ENCODE peak calls at places on chromosomes 3 and 15, in five cellular contexts. H, F, D, C and Q are unnamed samples.

GRCh38 chr3:162780313-162780712 is 1283.7 kb downstream of the OTOL1 start:
- DNase-seq in H (no peak), F (no peak), D (no peak), C (no peak), Q (no peak)

GRCh38 chr3:71244153-71245051 is 339.1 kb downstream of the FOXP1 start:
- DNase-seq in H (peak; percentile 76), F (no peak), D (no peak), C (no peak), Q (no peak)

GRCh38 chr15:85381850-85382751 is 1.7 kb downstream of the AKAP13 start:
- DNase-seq in H (peak; percentile 39), F (no peak), D (no peak), C (no peak), Q (peak; percentile 16)

GRCh38 chr3:197518794-197519451 is 36.8 kb downstream of the BDH1 start:
- DNase-seq in H (no peak), F (no peak), D (peak; percentile 26), C (no peak), Q (no peak)

GRCh38 chr15:83398591-83398990 is 48.5 kb upstream of the SH3GL3 start:
- DNase-seq in H (peak; percentile 57), F (peak; percentile 35), D (no peak), C (no peak), Q (peak; percentile 52)

GRCh38 chr3:188624384-188624783 is 470.4 kb downstream of the LPP start:
- DNase-seq in H (peak; percentile 49), F (peak; percentile 75), D (no peak), C (no peak), Q (peak; percentile 57)

GRCh38 chr3:115658337-115659181 is 35.2 kb downstream of the GAP43 start:
- DNase-seq in H (peak; percentile 85), F (peak; percentile 54), D (peak; percentile 94), C (peak; percentile 70), Q (peak; percentile 85)

GRCh38 chr3:100968908-100969556 is 24.2 kb downstream of the ABI3BP start:
- DNase-seq in H (no peak), F (no peak), D (no peak), C (no peak), Q (no peak)

GRCh38 chr3:55516391-55517030 is 29.4 kb upstream of the WNT5A start:
- DNase-seq in H (no peak), F (no peak), D (no peak), C (no peak), Q (no peak)

GRCh38 chr3:31508452-31509146 is 24.1 kb upstream of the STT3B start:
- DNase-seq in H (no peak), F (no peak), D (no peak), C (no peak), Q (no peak)

GRCh38 chr15:57149196-57149595 is 227.1 kb upstream of the CGNL1 start:
- DNase-seq in H (peak; percentile 79), F (peak; percentile 12), D (no peak), C (no peak), Q (no peak)

GRCh38 chr15:55775316-55775715 is 32.4 kb upstream of the PRTG start:
- DNase-seq in H (no peak), F (peak; percentile 6), D (no peak), C (no peak), Q (peak; percentile 76)

GRCh38 chr15:44102675-44103254 is 92.3 kb downstream of the FRMD5 start:
- DNase-seq in H (peak; percentile 99), F (peak; percentile 97), D (no peak), C (peak; percentile 3), Q (peak; percentile 97)

GRCh38 chr3:114669614-114670013 is 375.8 kb downstream of the TIGIT start:
- DNase-seq in H (peak; percentile 42), F (no peak), D (no peak), C (no peak), Q (no peak)

GRCh38 chr3:64170270-64170669 is 55.0 kb downstream of the PRICKLE2 start:
- DNase-seq in H (no peak), F (no peak), D (no peak), C (no peak), Q (no peak)

GRCh38 chr3:5095879-5096278 is 26.2 kb upstream of the ARL8B start:
- DNase-seq in H (peak; percentile 23), F (no peak), D (peak; percentile 84), C (no peak), Q (peak; percentile 12)

GRCh38 chr15:48221885-48222284 is 15.8 kb downstream of the SLC12A1 start:
- DNase-seq in H (no peak), F (peak; percentile 15), D (no peak), C (no peak), Q (no peak)

GRCh38 chr3:177468816-177469590 is 271.7 kb upstream of the TBL1XR1 start:
- DNase-seq in H (peak; percentile 74), F (peak; percentile 45), D (no peak), C (no peak), Q (peak; percentile 28)

GRCh38 chr3:50154840-50155490 is at the start of gene SEMA3F:
- DNase-seq in H (peak; percentile 73), F (peak; percentile 45), D (peak; percentile 89), C (no peak), Q (peak; percentile 67)

GRCh38 chr15:25508369-25509002 is 69.7 kb upstream of the UBE3A start:
- DNase-seq in H (peak; percentile 33), F (peak; percentile 40), D (no peak), C (no peak), Q (peak; percentile 13)

GRCh38 chr15:71103102-71103676 is 12.1 kb upstream of the THSD4 start:
- DNase-seq in H (peak; percentile 77), F (peak; percentile 58), D (peak; percentile 67), C (no peak), Q (peak; percentile 72)

GRCh38 chr3:138389841-138390581 is 41.6 kb downstream of the MRAS start:
- DNase-seq in H (peak; percentile 98), F (peak; percentile 91), D (no peak), C (no peak), Q (peak; percentile 95)